ENCODE peak calls at places on chromosomes 16 and 17, in eight cellular contexts. K is HTR-8/SVneo; V is stimulated activated CD4-positive, alpha-beta T cell treated with anti-CD3 and anti-CD28 coated beads, Interleukin-1b, Interleukin-23, amount 100 ng/mL, for 1 hour; O is activated CD4-positive, alpha-beta T cell treated with anti-CD3 and anti-CD28 coated beads for 24 hours; G is iPS-NIHi11; D is activated T-helper 1 cell treated with anti-CD3 and anti-CD28 coated beads, Interleukin-2, amount 50 U/mL, for 16 hours; Q is left ventricle myocardium inferior; U is brain microvascular endothelial cell. S is an unnamed sample.

GRCh38 chr16:85057212-85057889 is 29.8 kb downstream of the KIAA0513 start:
- DNase-seq in K (no peak), V (no peak), O (no peak), G (peak; percentile 77), D (no peak), Q (no peak), U (no peak), S (peak; percentile 55)

GRCh38 chr17:59652119-59652518 is 32.4 kb downstream of the CLTC start:
- DNase-seq in K (no peak), V (no peak), O (no peak), G (no peak), D (no peak), Q (no peak), U (peak; percentile 17), S (no peak)

GRCh38 chr16:86365513-86366040 is 144.8 kb upstream of the FOXF1 start:
- DNase-seq in K (no peak), V (no peak), O (no peak), G (no peak), D (no peak), Q (no peak), U (no peak), S (no peak)

GRCh38 chr16:28280881-28281836 is 11.2 kb upstream of the SBK1 start:
- DNase-seq in K (no peak), V (no peak), O (no peak), G (no peak), D (no peak), Q (no peak), U (no peak), S (no peak)

GRCh38 chr17:561118-561517 is 153.5 kb downstream of the VPS53 start:
- DNase-seq in K (no peak), V (no peak), O (no peak), G (no peak), D (no peak), Q (no peak), U (peak; percentile 69), S (no peak)

GRCh38 chr17:74759243-74759801 is 10.9 kb downstream of the NHERF1 start:
- DNase-seq in K (no peak), V (no peak), O (no peak), G (no peak), D (no peak), Q (no peak), U (no peak), S (no peak)

GRCh38 chr16:81137012-81137335 is 40.8 kb upstream of the GCSH start:
- DNase-seq in K (no peak), V (no peak), O (no peak), G (no peak), D (no peak), Q (no peak), U (peak; percentile 18), S (no peak)

GRCh38 chr17:15321556-15322250 is 19.7 kb downstream of the TEKT3 start:
- DNase-seq in K (peak; percentile 56), V (no peak), O (no peak), G (no peak), D (no peak), Q (no peak), U (peak; percentile 51), S (no peak)

GRCh38 chr17:29039764-29040598 is 3.0 kb upstream of the PIPOX start:
- DNase-seq in K (peak; percentile 65), V (no peak), O (no peak), G (no peak), D (no peak), Q (no peak), U (peak; percentile 67), S (no peak)

GRCh38 chr16:15707332-15707731 is 57.3 kb downstream of the NDE1 start:
- DNase-seq in K (no peak), V (no peak), O (no peak), G (no peak), D (no peak), Q (no peak), U (no peak), S (no peak)

GRCh38 chr17:48723555-48724239 is 712 bp downstream of the PRAC2 start:
- DNase-seq in K (no peak), V (no peak), O (no peak), G (no peak), D (no peak), Q (no peak), U (no peak), S (peak; percentile 76)

GRCh38 chr17:39045948-39046679 is 78.9 kb upstream of the FBXO47 start:
- DNase-seq in K (no peak), V (no peak), O (no peak), G (no peak), D (no peak), Q (no peak), U (no peak), S (peak; percentile 56)

GRCh38 chr16:28163699-28164584 is 47.8 kb downstream of the XPO6 start:
- DNase-seq in K (no peak), V (no peak), O (no peak), G (no peak), D (no peak), Q (no peak), U (no peak), S (no peak)